ENCODE peak calls at places on chromosome 4, in five cellular contexts. One of them, this sample, is unnamed.

GRCh38 chr4:151771664-151772063 is 10.9 kb upstream of the GATB start:
- DNase-seq in GM12878: no peak
- DNase-seq in H1: no peak
- DNase-seq in K562: no peak
- DNase-seq in HepG2: no peak
- DNase-seq in this sample: no peak

GRCh38 chr4:139274790-139275189 is 5.2 kb downstream of the MGARP start:
- DNase-seq in K562: no peak
- DNase-seq in H1: no peak
- DNase-seq in HepG2: no peak
- DNase-seq in GM12878: no peak
- DNase-seq in this sample: no peak

GRCh38 chr4:155734065-155734464 is 24.8 kb upstream of the GUCY1B1 start:
- DNase-seq in HepG2: no peak
- DNase-seq in K562: no peak
- DNase-seq in H1: no peak
- DNase-seq in GM12878: no peak
- DNase-seq in this sample: no peak

GRCh38 chr4:62531250-62531649 is 1331.1 kb downstream of the ADGRL3 start:
- DNase-seq in H1: no peak
- DNase-seq in GM12878: no peak
- DNase-seq in HepG2: no peak
- DNase-seq in K562: no peak
- DNase-seq in this sample: no peak

GRCh38 chr4:111650146-111650545 is 495.1 kb upstream of the FAM241A start:
- DNase-seq in HepG2: no peak
- DNase-seq in K562: no peak
- DNase-seq in GM12878: no peak
- DNase-seq in H1: no peak
- DNase-seq in this sample: no peak

GRCh38 chr4:2281575-2282343 is 19.9 kb upstream of the MXD4 start:
- DNase-seq in H1: no peak
- DNase-seq in K562: no peak
- DNase-seq in HepG2: no peak
- DNase-seq in GM12878: peak; percentile 41
- DNase-seq in this sample: no peak

GRCh38 chr4:8228319-8229250 is 29.5 kb downstream of the SH3TC1 start:
- DNase-seq in GM12878: peak; percentile 76
- DNase-seq in K562: peak; percentile 35
- DNase-seq in HepG2: no peak
- DNase-seq in H1: no peak
- DNase-seq in this sample: no peak

GRCh38 chr4:100843897-100844296 is 326.1 kb upstream of the EMCN start:
- DNase-seq in K562: no peak
- DNase-seq in GM12878: no peak
- DNase-seq in HepG2: no peak
- DNase-seq in H1: no peak
- DNase-seq in this sample: no peak

GRCh38 chr4:53000560-53000959 is 138.4 kb downstream of the RASL11B start:
- DNase-seq in H1: no peak
- DNase-seq in GM12878: no peak
- DNase-seq in K562: no peak
- DNase-seq in HepG2: no peak
- DNase-seq in this sample: no peak

GRCh38 chr4:26723216-26723615 is 137.4 kb upstream of the STIM2 start:
- DNase-seq in H1: no peak
- DNase-seq in HepG2: no peak
- DNase-seq in GM12878: peak; percentile 42
- DNase-seq in K562: no peak
- DNase-seq in this sample: no peak

GRCh38 chr4:183987987-183988392 is 82.9 kb downstream of the STOX2 start:
- DNase-seq in HepG2: peak; percentile 7
- DNase-seq in H1: no peak
- DNase-seq in K562: peak; percentile 33
- DNase-seq in GM12878: no peak
- DNase-seq in this sample: peak; percentile 68

GRCh38 chr4:95232358-95233156 is 316.2 kb downstream of the UNC5C start:
- DNase-seq in GM12878: no peak
- DNase-seq in K562: no peak
- DNase-seq in H1: no peak
- DNase-seq in HepG2: no peak
- DNase-seq in this sample: no peak

GRCh38 chr4:42638993-42639392 is 17.9 kb downstream of the ATP8A1 start:
- DNase-seq in GM12878: peak; percentile 92
- DNase-seq in HepG2: no peak
- DNase-seq in H1: no peak
- DNase-seq in K562: no peak
- DNase-seq in this sample: no peak

GRCh38 chr4:138035781-138036258 is 206.3 kb downstream of the SLC7A11 start:
- DNase-seq in GM12878: peak; percentile 69
- DNase-seq in HepG2: peak; percentile 52
- DNase-seq in H1: no peak
- DNase-seq in K562: peak; percentile 62
- DNase-seq in this sample: peak; percentile 53

GRCh38 chr4:7295917-7296660 is 103.8 kb downstream of the SORCS2 start:
- DNase-seq in HepG2: no peak
- DNase-seq in K562: peak; percentile 44
- DNase-seq in H1: peak; percentile 62
- DNase-seq in GM12878: no peak
- DNase-seq in this sample: peak; percentile 10

GRCh38 chr4:131192318-131192717 is 1956.8 kb upstream of the PCDH10 start:
- DNase-seq in K562: no peak
- DNase-seq in HepG2: no peak
- DNase-seq in GM12878: no peak
- DNase-seq in H1: no peak
- DNase-seq in this sample: no peak

GRCh38 chr4:145823743-145824142 is 114.9 kb downstream of the ZNF827 start:
- DNase-seq in K562: no peak
- DNase-seq in HepG2: no peak
- DNase-seq in H1: no peak
- DNase-seq in GM12878: no peak
- DNase-seq in this sample: no peak

GRCh38 chr4:126180642-126181041 is 865.9 kb downstream of the FAT4 start:
- DNase-seq in HepG2: no peak
- DNase-seq in H1: no peak
- DNase-seq in K562: no peak
- DNase-seq in GM12878: no peak
- DNase-seq in this sample: no peak

DNA sequence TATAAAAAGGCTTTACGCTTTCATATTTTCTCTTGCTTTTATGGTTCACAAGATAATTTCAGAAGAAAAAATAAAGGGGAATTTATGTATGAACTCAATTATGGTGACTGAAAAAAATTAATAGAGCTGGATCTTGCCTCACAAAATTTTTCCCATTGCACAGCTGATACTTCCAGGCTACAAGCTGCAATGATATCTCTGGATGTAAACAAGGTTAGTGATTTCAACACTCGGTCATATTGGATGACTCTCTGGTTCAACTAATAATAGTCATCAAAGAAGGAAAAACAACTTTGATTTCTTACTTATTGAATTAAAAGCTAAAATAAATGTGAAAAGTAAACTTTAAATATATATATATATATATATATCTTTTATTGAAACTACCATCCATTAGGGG is 868.0 kb downstream of the FAT4 start:
- DNase-seq in HepG2: no peak
- DNase-seq in H1: no peak
- DNase-seq in K562: no peak
- DNase-seq in GM12878: no peak
- DNase-seq in this sample: no peak
- TF ChIP-seq ZNF274 in HepG2: no peak
- TF ChIP-seq ZNF274 in H1: no peak
- TF ChIP-seq ZNF274 in K562: no peak
- TF ChIP-seq ZNF274 in GM12878: no peak
- TF ChIP-seq ZNF274 in this sample: no peak

GRCh38 chr4:128517739-128518510 is 230.3 kb upstream of the PGRMC2 start:
- DNase-seq in HepG2: peak; percentile 68
- DNase-seq in GM12878: peak; percentile 94
- DNase-seq in K562: peak; percentile 86
- DNase-seq in H1: no peak
- DNase-seq in this sample: peak; percentile 56
- H3K27ac ChIP-seq in HepG2: no peak overlapping the region
- H3K27ac ChIP-seq in GM12878: peak overlapping the region; percentile 66
- H3K27ac ChIP-seq in K562: peak overlapping the region; percentile 95
- H3K27ac ChIP-seq in H1: no peak overlapping the region
- H3K27ac ChIP-seq in this sample: peak overlapping the region; percentile 28

GRCh38 chr4:125749354-125749753 is 434.6 kb downstream of the FAT4 start:
- DNase-seq in GM12878: no peak
- DNase-seq in K562: no peak
- DNase-seq in HepG2: no peak
- DNase-seq in H1: no peak
- DNase-seq in this sample: no peak

GRCh38 chr4:125750399-125750798 is 435.6 kb downstream of the FAT4 start:
- DNase-seq in GM12878: no peak
- DNase-seq in K562: no peak
- DNase-seq in HepG2: no peak
- DNase-seq in H1: no peak
- DNase-seq in this sample: no peak

DNA sequence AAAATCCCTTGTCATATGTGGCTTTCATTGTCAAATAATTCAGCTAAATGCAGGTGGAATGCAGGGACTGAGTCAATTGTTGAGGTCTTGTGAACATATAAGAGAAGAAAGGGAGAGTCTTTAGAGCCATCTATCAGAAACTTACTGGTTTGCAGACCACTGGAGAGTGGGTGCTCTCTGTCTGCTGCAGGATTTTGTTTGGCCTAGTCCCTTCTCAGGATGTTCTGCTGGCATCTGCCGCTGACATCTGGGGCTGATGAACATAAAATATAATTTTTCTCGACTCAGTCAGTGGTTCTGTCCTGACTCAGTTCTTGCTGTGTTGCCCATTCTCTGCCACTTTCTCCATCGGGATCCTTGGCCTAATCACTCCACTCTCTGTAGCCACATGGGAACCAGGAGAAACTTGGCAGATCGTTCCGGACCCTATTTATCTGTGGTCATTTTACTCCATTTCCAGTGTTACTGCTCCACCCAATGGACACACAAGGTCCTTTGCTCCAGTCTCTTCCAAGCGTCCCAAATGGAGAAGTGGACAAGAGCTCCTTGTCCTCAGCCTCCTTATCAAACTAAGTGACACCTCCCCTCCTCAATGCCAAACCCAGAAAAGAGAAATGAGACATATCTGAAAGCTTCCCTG is 436.2 kb downstream of the FAT4 start:
- DNase-seq in H1: no peak
- DNase-seq in GM12878: no peak
- DNase-seq in HepG2: peak; percentile 23
- DNase-seq in K562: no peak
- DNase-seq in this sample: no peak
- TF ChIP-seq SRF in H1: no peak
- TF ChIP-seq SRF in GM12878: no peak
- TF ChIP-seq SRF in HepG2: no peak
- TF ChIP-seq SRF in K562: no peak
- TF ChIP-seq SRF in this sample: no peak

DNA sequence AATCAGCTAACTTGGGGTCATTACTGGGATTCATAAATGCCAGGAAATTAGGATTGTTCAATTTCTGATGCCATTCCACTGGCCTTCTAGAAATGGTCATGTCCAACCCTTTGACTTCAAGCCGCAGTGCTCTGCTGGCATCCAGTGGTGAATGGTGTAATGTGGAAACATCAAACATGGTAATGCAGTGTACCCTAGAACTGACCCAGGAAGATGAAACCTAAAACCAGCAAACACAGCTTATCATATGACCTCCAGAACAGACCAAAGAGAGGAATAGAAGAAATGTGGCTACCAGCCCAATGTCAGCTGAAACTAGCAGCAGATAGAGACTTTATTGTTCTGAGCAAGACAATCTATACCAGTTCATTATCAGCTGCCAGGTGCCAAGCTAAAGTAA is 13.8 kb downstream of the CXCL13 start:
- DNase-seq in H1: no peak
- DNase-seq in K562: no peak
- DNase-seq in GM12878: no peak
- DNase-seq in HepG2: no peak
- DNase-seq in this sample: no peak
- TF ChIP-seq ZNF274 in H1: no peak
- TF ChIP-seq ZNF274 in K562: no peak
- TF ChIP-seq ZNF274 in GM12878: no peak
- TF ChIP-seq ZNF274 in HepG2: no peak
- TF ChIP-seq ZNF274 in this sample: no peak

DNA sequence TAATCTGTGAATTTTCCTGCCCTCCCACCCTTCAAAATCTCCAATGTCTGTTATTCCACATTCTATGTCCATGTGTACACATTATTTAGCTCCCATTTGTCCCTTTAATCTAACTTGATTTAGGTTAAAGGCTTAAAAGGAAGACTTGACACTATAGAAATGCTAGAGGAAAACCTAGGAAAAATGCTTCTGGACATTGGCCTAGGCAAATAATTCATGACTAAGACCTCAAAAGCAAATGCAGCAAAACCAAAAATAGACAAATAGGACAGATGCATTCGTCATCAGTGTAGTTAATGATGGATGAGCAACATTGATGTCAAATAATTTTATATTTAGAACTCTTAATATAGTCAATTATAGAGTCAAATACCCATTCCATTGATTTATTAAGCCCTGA is 36.9 kb downstream of the INTU start:
- DNase-seq in GM12878: no peak
- DNase-seq in K562: no peak
- DNase-seq in HepG2: no peak
- DNase-seq in H1: no peak
- DNase-seq in this sample: no peak
- H3K27ac ChIP-seq in GM12878: no peak overlapping the region
- H3K27ac ChIP-seq in K562: no peak overlapping the region
- H3K27ac ChIP-seq in HepG2: no peak overlapping the region
- H3K27ac ChIP-seq in H1: no peak overlapping the region
- H3K27ac ChIP-seq in this sample: no peak overlapping the region

DNA sequence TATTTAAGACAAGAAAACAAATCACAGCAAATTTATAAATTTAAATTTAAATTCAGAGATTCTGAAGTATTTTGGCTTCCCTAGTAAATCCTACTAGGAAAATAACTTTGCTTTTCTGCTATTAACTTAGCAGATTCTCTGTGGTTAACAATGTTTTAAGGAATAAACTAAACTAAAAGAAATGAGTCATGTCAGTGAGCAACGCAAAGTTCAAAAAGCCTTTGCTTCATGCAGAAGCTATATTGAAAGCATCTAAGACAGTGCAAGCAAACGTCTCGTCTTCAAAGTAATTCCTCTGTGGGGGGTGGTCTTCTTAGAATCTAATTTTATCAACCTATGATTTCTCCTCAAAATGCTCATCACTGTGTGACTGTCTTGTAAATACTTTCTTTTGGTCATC is 30.1 kb downstream of the GABRB1 start:
- DNase-seq in HepG2: no peak
- DNase-seq in H1: no peak
- DNase-seq in K562: no peak
- DNase-seq in GM12878: no peak
- DNase-seq in this sample: no peak
- TF ChIP-seq SRF in HepG2: no peak
- TF ChIP-seq SRF in H1: no peak
- TF ChIP-seq SRF in K562: no peak
- TF ChIP-seq SRF in GM12878: no peak
- TF ChIP-seq SRF in this sample: no peak

This sample was measured in HCT116.